ENCODE peak calls at places on chromosomes 6 and 20, in ten cellular contexts. R is prostate gland, O is PC-9, H is uterus, I is tibial nerve, Y is hepatocyte, N is neural progenitor cell, U is tibial artery, A is IMR-90, J is cardiac muscle cell. X is an unnamed sample.

GRCh38 chr6:146913842-146914562 is 290.2 kb upstream of the STXBP5 start:
- DNase-seq in N (peak; percentile 65), J (peak; percentile 61), R (peak; percentile 24), I (peak; percentile 36), H (peak; percentile 57), Y (peak; percentile 91), A (peak; percentile 99), O (peak; percentile 93), U (peak; percentile 76), X (peak; percentile 88)

GRCh38 chr6:127207591-127208120 is 59.0 kb upstream of the RNF146 start:
- DNase-seq in Y (no peak), H (no peak), U (no peak), N (no peak), R (no peak), O (no peak), A (peak; percentile 61), I (no peak), J (no peak), X (no peak)

GRCh38 chr6:4270799-4271198 is 135.4 kb upstream of the ECI2 start:
- DNase-seq in U (no peak), Y (no peak), N (no peak), O (peak; percentile 60), A (peak; percentile 68), J (no peak), I (peak; percentile 26), H (no peak), R (no peak), X (no peak)

GRCh38 chr20:63345328-63346100 is 15.6 kb downstream of the CHRNA4 start:
- DNase-seq in H (peak; percentile 31), N (no peak), A (no peak), U (no peak), R (no peak), J (no peak), Y (no peak), I (no peak), O (no peak), X (no peak)

GRCh38 chr6:158629376-158630221 is 14.9 kb downstream of the DYNLT1 start:
- DNase-seq in O (no peak), I (no peak), Y (no peak), A (no peak), N (peak; percentile 40), H (peak; percentile 14), U (no peak), R (no peak), J (peak; percentile 56), X (no peak)

GRCh38 chr6:146931214-146931613 is 273.0 kb upstream of the STXBP5 start:
- DNase-seq in N (no peak), J (no peak), I (no peak), R (no peak), A (no peak), U (no peak), Y (no peak), H (no peak), O (no peak), X (no peak)

GRCh38 chr20:2820896-2821869 is 5.0 kb downstream of the TMEM239 start:
- DNase-seq in J (no peak), A (no peak), I (no peak), Y (no peak), N (peak; percentile 61), H (no peak), O (no peak), R (no peak), U (no peak), X (no peak)

GRCh38 chr6:18161437-18161836 is 6.2 kb downstream of the KDM1B start:
- DNase-seq in O (no peak), N (no peak), J (no peak), U (no peak), H (no peak), I (no peak), A (no peak), R (no peak), Y (no peak), X (no peak)

GRCh38 chr6:41503841-41504525 is 42.2 kb upstream of the FOXP4 start:
- DNase-seq in J (no peak), R (no peak), H (peak; percentile 51), Y (peak; percentile 68), U (peak; percentile 28), A (peak; percentile 73), O (no peak), N (peak; percentile 78), I (no peak), X (no peak)

GRCh38 chr6:143449731-143450452 is 603 bp downstream of the ADAT2 start:
- DNase-seq in H (no peak), R (peak; percentile 17), A (peak; percentile 23), I (peak; percentile 11), O (peak; percentile 40), U (peak; percentile 22), J (peak; percentile 10), Y (peak; percentile 26), N (peak; percentile 30), X (no peak)

GRCh38 chr6:36682328-36683144 is 4.0 kb downstream of the CDKN1A start:
- DNase-seq in A (no peak), J (no peak), H (no peak), I (no peak), O (peak; percentile 84), R (peak; percentile 87), U (no peak), Y (peak; percentile 62), N (no peak), X (no peak)

GRCh38 chr20:62993856-62994494 is 12.8 kb downstream of the BHLHE23 start:
- DNase-seq in I (no peak), Y (no peak), J (no peak), A (no peak), N (no peak), O (no peak), H (no peak), U (no peak), R (no peak), X (no peak)

GRCh38 chr6:147559016-147559415 is 50.5 kb downstream of the SAMD5 start:
- DNase-seq in N (no peak), A (peak; percentile 5), Y (no peak), R (no peak), I (no peak), O (no peak), J (no peak), U (no peak), H (no peak), X (no peak)

GRCh38 chr6:11315743-11316437 is 83.4 kb upstream of the NEDD9 start:
- DNase-seq in O (peak; percentile 85), R (peak; percentile 22), H (no peak), U (no peak), I (no peak), Y (peak; percentile 75), A (peak; percentile 93), N (no peak), J (no peak), X (no peak)

GRCh38 chr20:58374027-58374850 is 14.8 kb upstream of the VAPB start:
- DNase-seq in J (no peak), A (no peak), H (no peak), U (no peak), O (no peak), I (no peak), N (peak; percentile 48), R (no peak), Y (no peak), X (no peak)

GRCh38 chr6:44778513-44778912 is 391.0 kb downstream of the CDC5L start:
- DNase-seq in N (no peak), I (no peak), Y (no peak), J (no peak), O (no peak), R (no peak), U (no peak), A (no peak), H (no peak), X (no peak)

GRCh38 chr6:169854813-169855212 is 103.4 kb downstream of the ERMARD start:
- DNase-seq in H (no peak), U (peak; percentile 1), A (no peak), Y (no peak), O (no peak), I (no peak), N (no peak), J (no peak), R (no peak), X (no peak)

GRCh38 chr6:25397406-25397805 is 118.2 kb downstream of the CARMIL1 start:
- DNase-seq in I (no peak), H (no peak), R (no peak), A (no peak), N (peak; percentile 65), O (no peak), U (no peak), Y (no peak), J (no peak), X (no peak)

DNA sequence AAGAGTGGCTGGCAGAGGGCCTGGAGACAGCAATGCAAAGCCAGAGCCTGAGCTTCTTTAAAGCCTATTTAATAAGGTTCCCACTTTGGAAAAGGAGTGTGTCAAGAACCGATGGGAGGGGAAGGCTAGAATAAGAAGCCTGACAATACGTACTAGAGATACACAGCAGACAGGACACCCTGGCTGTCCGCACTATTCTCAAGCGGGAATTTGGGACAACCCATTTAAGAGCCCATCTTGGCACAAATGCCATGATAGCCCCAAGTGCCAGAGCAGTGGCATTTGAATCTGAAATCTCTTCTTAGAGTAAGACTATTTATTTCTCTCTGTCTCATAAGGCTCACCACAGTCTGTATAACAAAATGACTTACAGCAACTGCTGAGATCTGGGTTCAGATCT is 3.1 kb downstream of the GMDS start:
- DNase-seq in A (no peak), U (no peak), N (no peak), J (no peak), Y (no peak), I (no peak), R (no peak), O (no peak), H (no peak), X (no peak)
- H3K4me1 ChIP-seq in A (peaks cover 7% of the 10 kb centered on the region), U (peaks cover 18% of the 10 kb centered on the region), N (peaks cover 6% of the 10 kb centered on the region), J (no peaks in the 10 kb centered on the region), Y (peaks cover 8% of the 10 kb centered on the region), I (peaks cover 16% of the 10 kb centered on the region), R (no peaks in the 10 kb centered on the region), O (peaks cover 10% of the 10 kb centered on the region), H (no peaks in the 10 kb centered on the region), X (peaks cover 4% of the 10 kb centered on the region)

GRCh38 chr6:48928937-48929336 is 534.1 kb downstream of the MMUT start:
- DNase-seq in J (no peak), H (no peak), N (peak; percentile 22), I (no peak), Y (no peak), A (no peak), U (no peak), O (no peak), R (no peak), X (no peak)
- TF ChIP-seq CTCF in J (no peak), H (no peak), N (peak; percentile 19), I (no peak), Y (no peak), A (no peak), U (no peak), O (no peak), R (no peak), X (no peak)

DNA sequence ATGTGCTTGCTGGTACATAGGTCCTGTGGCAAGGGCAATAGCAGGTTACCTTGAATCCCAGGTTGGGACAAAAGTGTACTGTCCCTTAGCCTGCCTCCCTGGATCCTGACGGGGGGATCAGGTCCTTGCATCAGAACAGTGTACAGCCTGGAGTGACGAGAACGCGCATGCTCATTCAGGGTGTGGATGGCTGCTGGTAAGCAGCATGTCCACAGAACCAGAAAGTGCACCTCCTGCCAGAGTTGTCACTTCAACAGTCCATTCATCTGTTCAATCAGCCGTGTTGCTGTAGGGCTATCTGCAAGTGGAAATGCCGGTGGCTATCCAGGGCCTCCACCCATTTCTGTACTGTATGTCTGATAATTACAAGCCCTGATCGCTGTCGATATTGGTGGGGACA is 236.3 kb upstream of the SOX4 start:
- DNase-seq in J (no peak), U (no peak), N (no peak), R (no peak), O (no peak), A (no peak), I (no peak), H (no peak), Y (no peak), X (no peak)
- H3K4me1 ChIP-seq in J (no peaks in the 10 kb centered on the region), U (no peaks in the 10 kb centered on the region), N (peaks cover 3% of the 10 kb centered on the region), R (no peaks in the 10 kb centered on the region), O (peaks cover 14% of the 10 kb centered on the region), A (no peaks in the 10 kb centered on the region), I (no peaks in the 10 kb centered on the region), H (no peaks in the 10 kb centered on the region), Y (peaks cover 13% of the 10 kb centered on the region), X (no peaks in the 10 kb centered on the region)

GRCh38 chr20:48656661-48657211 is 171.1 kb downstream of the PREX1 start:
- DNase-seq in Y (no peak), N (peak; percentile 75), A (no peak), I (no peak), O (no peak), U (no peak), J (no peak), H (no peak), R (no peak), X (no peak)
- TF ChIP-seq CTCF in Y (peak; percentile 17), N (peak; percentile 60), A (no peak), I (no peak), O (peak; percentile 64), U (no peak), J (peak; percentile 13), H (no peak), R (no peak), X (no peak)